ENCODE peak calls at places on chromosome 19, in four cellular contexts. N is body of pancreas, A is cardiac fibroblast, J is epithelial cell of proximal tubule. Q is an unnamed sample.

GRCh38 chr19:34601071-34601470 is 75.9 kb downstream of the SCGB2B2 start:
- DNase-seq in N (no peak), A (no peak), J (no peak), Q (no peak)

GRCh38 chr19:40461669-40462221 is 3.8 kb downstream of the BLVRB start:
- DNase-seq in N (no peak), A (no peak), J (no peak), Q (no peak)

GRCh38 chr19:4567584-4568071 is 8.1 kb upstream of the SEMA6B start:
- DNase-seq in N (peak), A (peak), J (no peak), Q (no peak)

GRCh38 chr19:58274771-58275199 is 4.0 kb upstream of the ZNF8 start:
- DNase-seq in N (no peak), A (no peak), J (no peak), Q (no peak)

GRCh38 chr19:39915101-39915847 is 19.2 kb downstream of the FCGBP start:
- DNase-seq in N (no peak), A (no peak), J (no peak), Q (no peak)

GRCh38 chr19:29836409-29836825 is 24.6 kb downstream of the CCNE1 start:
- DNase-seq in N (no peak), A (no peak), J (no peak), Q (no peak)

GRCh38 chr19:17686592-17687042 is 1.5 kb downstream of the UNC13A start:
- DNase-seq in N (no peak), A (peak), J (no peak), Q (no peak)

GRCh38 chr19:32498641-32499200 is 82.3 kb upstream of the PDCD5 start:
- DNase-seq in N (no peak), A (no peak), J (no peak), Q (no peak)

GRCh38 chr19:55676384-55676783 is 1.4 kb downstream of the EPN1 start:
- DNase-seq in N (peak), A (peak), J (no peak), Q (no peak)

GRCh38 chr19:46124638-46125115 is at the start of gene IGFL3:
- DNase-seq in N (no peak), A (no peak), J (no peak), Q (no peak)

GRCh38 chr19:31385744-31386143 is 36.5 kb upstream of the TSHZ3 start:
- DNase-seq in N (no peak), A (no peak), J (no peak), Q (no peak)

GRCh38 chr19:7250951-7251350 is 43.3 kb downstream of the INSR start:
- DNase-seq in N (no peak), A (no peak), J (no peak), Q (no peak)

GRCh38 chr19:28985201-28985600 is 227.8 kb downstream of the UQCRFS1 start:
- DNase-seq in N (no peak), A (no peak), J (no peak), Q (no peak)

GRCh38 chr19:7658219-7658686 is 10.6 kb upstream of the RETN start:
- DNase-seq in N (no peak), A (no peak), J (no peak), Q (no peak)

GRCh38 chr19:33194884-33195710 is 967 bp downstream of the LRP3 start:
- DNase-seq in N (peak), A (peak), J (no peak), Q (no peak)

GRCh38 chr19:19115954-19116353 is 22.3 kb downstream of the TMEM161A start:
- DNase-seq in N (peak), A (peak), J (no peak), Q (no peak)

GRCh38 chr19:15702590-15702930 is 25.3 kb upstream of the OR10H2 start:
- DNase-seq in N (peak), A (peak), J (no peak), Q (peak)

GRCh38 chr19:16447015-16447384 is 24.8 kb downstream of the EPS15L1 start:
- DNase-seq in N (peak), A (peak), J (no peak), Q (peak)

GRCh38 chr19:7505682-7506384 is 10.1 kb upstream of the ZNF358 start:
- DNase-seq in N (peak), A (no peak), J (no peak), Q (no peak)

GRCh38 chr19:34213283-34213682 is 41.0 kb downstream of the LSM14A start:
- DNase-seq in N (no peak), A (no peak), J (no peak), Q (no peak)

GRCh38 chr19:50333737-50334617 is 4.8 kb upstream of the KCNC3 start:
- DNase-seq in N (peak), A (no peak), J (no peak), Q (no peak)

GRCh38 chr19:44635581-44636438 is 7.9 kb upstream of the PVR start:
- DNase-seq in N (no peak), A (peak), J (no peak), Q (no peak)

GRCh38 chr19:58002384-58003152 is at the start of gene ZNF606:
- DNase-seq in N (peak), A (peak), J (peak), Q (peak)

GRCh38 chr19:28299649-28300048 is 913.3 kb downstream of the UQCRFS1 start:
- DNase-seq in N (no peak), A (no peak), J (no peak), Q (no peak)

GRCh38 chr19:33434886-33435705 is 61.6 kb downstream of the CEBPG start:
- DNase-seq in N (no peak), A (peak), J (no peak), Q (no peak)

GRCh38 chr19:57027360-57027759 is 92.4 kb upstream of the USP29 start:
- DNase-seq in N (no peak), A (no peak), J (no peak), Q (no peak)

GRCh38 chr19:14383898-14384669 is 2.8 kb downstream of the ADGRE5 start:
- DNase-seq in N (no peak), A (peak), J (no peak), Q (no peak)

GRCh38 chr19:8050274-8051096 is 2.1 kb upstream of the CCL25 start:
- DNase-seq in N (peak), A (peak), J (no peak), Q (no peak)

DNA sequence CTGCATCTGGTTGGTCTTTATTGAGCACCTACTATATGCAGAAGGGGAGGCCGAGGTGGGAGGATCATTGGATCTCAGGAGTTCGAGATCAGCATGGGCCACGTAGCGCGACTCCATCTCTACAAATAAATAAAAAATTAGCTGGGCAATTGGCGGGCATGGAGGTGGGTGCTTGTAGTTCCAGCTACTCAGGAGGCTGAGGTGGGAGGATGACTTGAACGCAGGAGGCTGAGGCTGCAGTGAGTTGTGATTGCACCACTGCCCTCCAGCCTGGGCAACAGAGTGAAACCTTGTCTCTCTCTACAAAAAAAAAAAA is 3.8 kb downstream of the CFD start:
- DNase-seq in N (no peak), A (no peak), J (no peak), Q (no peak)
- H3K4me3 ChIP-seq in N (no peak), A (no peak), J (no peak), Q (no peak)

GRCh38 chr19:5687360-5688198 is 2.5 kb upstream of the RPL36 start:
- DNase-seq in N (no peak), A (no peak), J (no peak), Q (no peak)
- TF ChIP-seq CTCF in N (peak), A (no peak), J (no peak), Q (no peak)

DNA sequence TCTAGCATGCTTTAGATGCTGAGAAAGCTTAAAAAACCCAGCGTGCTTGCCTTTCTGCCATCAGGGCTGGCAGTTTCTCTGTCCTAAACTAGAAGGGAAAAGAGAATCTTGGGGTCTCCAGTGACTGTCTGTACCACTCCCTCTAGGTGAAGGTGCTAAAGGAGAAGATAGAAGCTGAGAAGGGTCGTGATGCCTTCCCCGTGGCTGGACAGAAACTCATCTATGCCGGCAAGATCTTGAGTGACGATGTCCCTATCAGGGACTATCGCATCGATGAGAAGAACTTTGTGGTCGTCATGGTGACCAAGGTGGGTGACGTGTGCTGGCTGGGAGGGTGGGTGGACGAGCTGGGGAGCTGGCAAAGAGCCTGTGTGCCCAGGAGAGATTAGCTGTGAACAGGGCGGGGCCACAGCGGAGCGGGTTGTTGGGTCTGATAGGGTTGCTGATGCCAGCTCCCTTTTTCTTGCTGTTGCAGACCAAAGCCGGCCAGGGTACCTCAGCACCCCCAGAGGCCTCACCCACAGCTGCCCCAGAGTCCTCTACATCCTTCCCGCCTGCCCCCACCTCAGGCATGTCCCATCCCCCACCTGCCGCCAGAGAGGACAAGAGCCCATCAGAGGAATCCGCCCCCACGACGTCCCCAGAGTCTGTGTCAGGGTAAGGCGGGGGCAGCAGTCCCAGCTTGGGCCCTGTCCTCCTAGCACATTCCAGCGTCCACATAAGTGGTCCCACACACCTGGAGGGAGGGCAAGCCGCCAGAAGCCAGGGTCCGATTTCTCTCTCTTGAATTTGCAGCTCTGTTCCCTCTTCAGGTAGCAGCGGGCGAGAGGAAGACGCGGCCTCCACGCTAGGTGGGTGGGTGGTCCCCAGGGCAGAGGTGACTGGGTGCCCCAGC is 2.3 kb downstream of the RAD23A start:
- DNase-seq in N (no peak), A (no peak), J (no peak), Q (no peak)
- H3K4me3 ChIP-seq in N (no peak), A (no peak), J (no peak), Q (no peak)

DNA sequence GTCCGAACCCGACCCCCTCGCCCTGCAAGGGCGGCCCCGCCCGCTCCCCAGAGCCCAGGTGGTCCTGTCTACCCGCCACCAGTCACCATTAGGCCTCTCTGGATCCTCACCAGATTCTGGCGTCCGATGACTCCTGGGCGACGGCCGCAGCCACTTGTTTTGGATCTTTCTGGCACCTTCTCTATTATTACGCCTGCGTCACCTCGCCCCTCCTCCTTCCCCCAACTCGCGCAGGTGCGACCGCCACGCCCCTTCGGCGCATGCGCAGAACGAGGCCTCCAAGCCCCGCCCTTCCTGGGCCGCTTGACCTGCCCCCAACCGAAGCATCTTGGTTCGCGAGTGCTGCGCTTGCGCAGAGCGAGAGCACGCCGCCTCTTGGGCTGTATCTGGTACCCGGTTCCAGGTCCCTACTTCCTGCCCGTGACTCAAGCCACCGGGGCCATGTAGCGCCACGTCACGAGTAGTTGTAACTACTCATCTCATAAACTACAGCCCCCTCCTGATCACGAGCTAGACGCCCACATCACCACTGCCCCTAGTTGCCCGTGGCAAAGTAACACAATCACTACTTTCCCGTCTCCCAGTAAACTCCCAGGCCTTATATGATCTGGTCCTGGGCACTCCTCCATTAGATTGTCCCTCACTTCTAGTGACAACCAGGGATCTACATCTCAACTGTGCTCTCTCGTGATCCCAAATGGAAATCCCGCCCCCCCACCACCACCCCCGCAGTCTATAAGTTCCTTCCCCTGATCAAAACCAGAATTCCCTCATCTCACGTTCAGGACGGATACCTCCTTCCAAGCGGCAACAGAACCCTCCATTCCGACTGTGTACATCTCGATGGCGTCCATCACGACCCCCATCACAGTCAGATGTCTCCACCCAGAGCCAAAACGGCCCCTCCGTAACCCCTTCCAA is at the start of gene DEDD2:
- DNase-seq in N (peak), A (peak), J (peak), Q (peak)
- TF ChIP-seq CTCF in N (no peak), A (no peak), J (no peak), Q (no peak)